ENCODE peak calls at places on chromosomes 11 and 22, in four cellular contexts. P is LNCaP clone FGC, J is AG10803, E is adrenal gland. I is an unnamed sample.
A peak's percentile ranks its signal among the peaks of the same experiment; 100 is the strongest.

GRCh38 chr22:49553518-49554295 is 274.0 kb downstream of the BRD1 start:
- DNase-seq in P (no peak), E (peak; percentile 10), J (no peak), I (no peak)

GRCh38 chr11:2807276-2807681 is 78.3 kb downstream of the CDKN1C start:
- DNase-seq in J (no peak), E (peak; percentile 64), P (peak; percentile 32), I (peak; percentile 30)

GRCh38 chr11:11537372-11537771 is 84.4 kb downstream of the GALNT18 start:
- DNase-seq in J (no peak), E (no peak), P (no peak), I (no peak)

GRCh38 chr11:77284476-77285468 is 16.7 kb downstream of the GDPD4 start:
- DNase-seq in E (no peak), J (no peak), P (no peak), I (no peak)

GRCh38 chr11:130634981-130635473 is 186.6 kb downstream of the ADAMTS15 start:
- DNase-seq in E (no peak), P (no peak), J (peak; percentile 67), I (peak; percentile 49)

GRCh38 chr11:108037636-108038035 is 28.9 kb downstream of the CUL5 start:
- DNase-seq in E (no peak), J (peak; percentile 84), P (no peak), I (peak; percentile 10)

GRCh38 chr11:17801166-17801565 is 66.6 kb downstream of the KCNC1 start:
- DNase-seq in E (no peak), J (no peak), P (no peak), I (no peak)

GRCh38 chr11:84721561-84721961 is 905.6 kb downstream of the DLG2 start:
- DNase-seq in P (no peak), J (no peak), E (no peak), I (no peak)

GRCh38 chr22:42418811-42419243 is 13.4 kb downstream of the NFAM1 start:
- DNase-seq in J (no peak), E (no peak), P (no peak), I (no peak)

GRCh38 chr11:16404781-16405180 is 48.4 kb upstream of the SOX6 start:
- DNase-seq in P (no peak), E (no peak), J (no peak), I (no peak)

GRCh38 chr11:93000511-93001476 is 31.3 kb downstream of the MTNR1B start:
- DNase-seq in P (no peak), E (peak; percentile 71), J (peak; percentile 73), I (peak; percentile 72)

GRCh38 chr11:35066783-35067476 is 72.0 kb upstream of the CD44 start:
- DNase-seq in E (no peak), P (no peak), J (no peak), I (no peak)

GRCh38 chr11:124859171-124859570 is 6.1 kb upstream of the ROBO3 start:
- DNase-seq in E (no peak), J (no peak), P (no peak), I (no peak)

GRCh38 chr11:39236916-39237315 is 2222.5 kb downstream of the LRRC4C start:
- DNase-seq in J (no peak), E (peak; percentile 31), P (no peak), I (no peak)

GRCh38 chr22:30430933-30431332 is 5.4 kb downstream of the MTFP1 start:
- DNase-seq in P (no peak), E (no peak), J (no peak), I (no peak)
- TF ChIP-seq CTCF in P (no peak), E (no peak), J (no peak), I (no peak)

GRCh38 chr11:111326824-111327223 is 28.5 kb downstream of the POU2AF3 start:
- DNase-seq in J (no peak), P (peak; percentile 56), E (no peak), I (no peak)

GRCh38 chr11:111331711-111332479 is 33.5 kb downstream of the POU2AF3 start:
- DNase-seq in J (peak; percentile 33), P (no peak), E (peak; percentile 77), I (peak; percentile 38)

GRCh38 chr11:111327908-111328624 is 29.7 kb downstream of the POU2AF3 start:
- DNase-seq in P (peak; percentile 95), E (peak; percentile 77), J (no peak), I (no peak)

GRCh38 chr11:111329306-111330204 is 31.2 kb downstream of the POU2AF3 start:
- DNase-seq in E (peak; percentile 67), J (no peak), P (no peak), I (no peak)

DNA sequence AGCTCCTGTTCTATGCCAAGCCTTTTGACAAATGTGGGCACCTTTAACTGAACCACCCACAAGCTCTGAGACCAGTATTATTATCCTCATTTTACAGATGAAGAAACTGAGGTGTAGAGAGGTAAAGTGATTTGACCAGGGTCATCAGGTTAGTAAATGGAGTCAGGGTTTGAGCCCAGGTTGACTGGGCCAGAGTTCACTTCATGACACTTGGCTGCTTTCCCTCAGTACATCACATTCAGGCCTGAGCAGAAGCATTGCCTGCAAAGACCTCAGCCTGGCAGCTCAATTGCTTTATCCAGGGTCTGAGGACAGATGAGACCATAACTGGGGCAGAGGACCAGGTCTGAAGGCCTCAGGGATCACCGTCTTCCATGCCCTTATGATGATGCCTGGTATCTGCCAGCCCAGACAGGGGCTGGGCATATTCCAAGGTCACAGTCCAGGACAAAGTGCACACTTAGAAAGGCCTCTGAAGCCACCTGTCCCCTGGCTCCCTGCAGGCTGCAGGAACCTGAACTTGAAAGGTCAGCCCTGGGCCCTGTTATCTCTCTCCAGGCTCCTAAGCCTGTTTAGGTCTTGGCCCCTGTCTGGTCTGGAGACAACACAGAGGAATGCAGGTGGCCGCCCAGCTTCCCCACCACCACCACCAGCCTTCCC is 32.0 kb downstream of the POU2AF3 start:
- DNase-seq in P (no peak), J (no peak), E (no peak), I (no peak)
- H3K4me3 ChIP-seq in P (no peak overlapping the region), J (no peak overlapping the region), E (no peak overlapping the region), I (no peak overlapping the region)

GRCh38 chr11:75032550-75032935 is 43.8 kb downstream of the NEU3 start:
- DNase-seq in E (no peak), J (no peak), P (no peak), I (no peak)

GRCh38 chr11:75029836-75030631 is 41.3 kb downstream of the NEU3 start:
- DNase-seq in J (no peak), E (peak; percentile 78), P (no peak), I (no peak)

GRCh38 chr11:75031771-75032549 is 43.2 kb downstream of the NEU3 start:
- DNase-seq in P (peak; percentile 32), E (peak; percentile 84), J (peak; percentile 60), I (peak; percentile 82)

GRCh38 chr11:75033916-75034315 is 45.2 kb downstream of the NEU3 start:
- DNase-seq in J (no peak), E (no peak), P (no peak), I (no peak)

GRCh38 chr11:75031224-75031753 is 42.6 kb downstream of the NEU3 start:
- DNase-seq in J (peak; percentile 76), E (peak; percentile 96), P (no peak), I (peak; percentile 89)
- TF ChIP-seq CTCF in J (no peak), E (peak; percentile 4), P (no peak), I (no peak)

GRCh38 chr11:118531597-118532084 is 649 bp downstream of the TMEM25 start:
- DNase-seq in J (no peak), E (no peak), P (no peak), I (no peak)
- H3K4me3 ChIP-seq in J (peak overlapping the region; percentile 64), E (no peak overlapping the region), P (peak overlapping the region; percentile 68), I (peak overlapping the region; percentile 60)

GRCh38 chr11:8265681-8266241 is 2.1 kb upstream of the LMO1 start:
- DNase-seq in J (no peak), E (peak; percentile 3), P (no peak), I (no peak)
- TF ChIP-seq CTCF in J (peak; percentile 6), E (no peak), P (no peak), I (peak; percentile 10)

DNA sequence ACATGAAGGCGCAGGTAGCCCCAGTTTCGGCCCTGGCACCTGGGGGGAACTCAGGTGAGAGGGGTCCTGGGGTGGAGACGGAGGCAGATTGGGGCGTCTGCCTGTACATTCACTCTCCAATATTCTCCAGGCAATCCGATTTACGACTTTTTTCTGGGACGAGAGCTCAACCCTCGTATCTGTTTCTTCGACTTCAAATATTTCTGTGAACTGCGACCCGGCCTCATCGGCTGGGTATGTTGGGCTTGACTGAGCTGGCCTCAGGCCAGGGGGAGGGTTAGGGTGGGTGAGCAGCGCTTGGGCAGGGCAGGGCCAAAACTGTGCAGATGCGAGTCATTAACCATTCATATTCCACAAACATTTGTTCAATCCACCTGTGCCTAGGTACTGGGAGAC is 1.7 kb downstream of the TM7SF2 start:
- DNase-seq in J (no peak), P (no peak), E (peak; percentile 63), I (no peak)
- H3K4me3 ChIP-seq in J (peak overlapping the region; percentile 54), P (peak overlapping the region; percentile 95), E (no peak overlapping the region), I (peak overlapping the region; percentile 55)

DNA sequence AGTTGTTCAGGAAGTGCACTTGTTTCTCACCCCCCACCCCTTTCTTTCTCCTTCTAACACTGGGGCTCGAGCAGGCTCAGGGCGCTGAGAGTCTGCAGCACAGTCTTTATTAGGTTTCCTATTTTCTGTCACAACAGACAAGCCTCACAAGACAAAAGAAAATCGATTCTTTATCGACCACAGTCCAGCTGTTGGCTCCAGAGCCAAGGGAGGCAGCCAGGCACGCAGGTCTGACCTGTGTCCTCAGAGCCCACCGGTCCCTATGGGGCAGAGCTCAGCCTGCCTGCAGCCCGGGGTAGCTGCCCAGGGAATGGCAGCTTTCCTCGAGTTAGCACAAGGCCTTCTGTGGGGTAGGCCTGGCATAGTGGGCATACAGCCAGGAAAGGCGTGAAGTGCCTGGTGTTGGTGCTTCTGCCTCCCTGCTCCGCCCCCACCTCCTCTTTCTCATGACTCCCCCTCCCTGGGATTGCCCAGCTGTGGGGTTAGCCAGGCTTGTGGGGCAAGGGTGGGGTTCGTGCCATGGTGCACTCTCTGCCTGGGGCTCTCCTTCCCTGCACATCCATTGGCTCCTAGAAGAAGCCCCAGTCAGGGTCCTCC is 236.9 kb upstream of the NCAM1 start:
- DNase-seq in J (no peak), E (no peak), P (no peak), I (no peak)
- TF ChIP-seq CTCF in J (no peak), E (no peak), P (no peak), I (no peak)

GRCh38 chr11:82225502-82225901 is 508.2 kb downstream of the FAM181B start:
- DNase-seq in E (no peak), J (no peak), P (no peak), I (no peak)

GRCh38 chr11:82234256-82234655 is 499.4 kb downstream of the FAM181B start:
- DNase-seq in P (no peak), J (no peak), E (no peak), I (no peak)

GRCh38 chr11:82225930-82226329 is 507.7 kb downstream of the FAM181B start:
- DNase-seq in E (no peak), P (no peak), J (no peak), I (no peak)

GRCh38 chr11:82233211-82233610 is 500.5 kb downstream of the FAM181B start:
- DNase-seq in P (no peak), E (no peak), J (no peak), I (no peak)

GRCh38 chr11:82229346-82229745 is 504.3 kb downstream of the FAM181B start:
- DNase-seq in J (peak; percentile 8), P (no peak), E (no peak), I (peak; percentile 22)
- H3K4me3 ChIP-seq in J (no peak overlapping the region), P (no peak overlapping the region), E (no peak overlapping the region), I (no peak overlapping the region)

I was measured in fibroblast of pulmonary artery.